ENCODE peak calls at places on chromosomes 3 and 15, in ten cellular contexts. K is ovary; Z is K562; U is CD8-positive, alpha-beta T cell; M is mucosa of descending colon; W is stomach; R is thoracic aorta; X is transverse colon; G is BE2C; T is heart right ventricle. A is an unnamed sample. For H3K4me1 and H3K36me3, the result is how much of the 10 kb centered on the place peaks cover.

GRCh38 chr3:53744351-53744750 is 101.9 kb downstream of the CHDH start:
- DNase-seq in K (no peak), Z (no peak), U (no peak), M (peak), W (peak), R (no peak), X (peak), G (no peak), T (no peak), A (peak)

GRCh38 chr3:134250717-134251220 is at the start of gene RYK:
- DNase-seq in K (peak), Z (peak), U (peak), M (peak), W (peak), R (peak), X (peak), G (peak), T (peak), A (peak)

GRCh38 chr15:51051776-51052175 is 42.9 kb downstream of the TNFAIP8L3 start:
- DNase-seq in K (no peak), Z (no peak), U (no peak), M (peak), W (no peak), R (no peak), X (peak), G (peak), T (peak), A (no peak)

GRCh38 chr3:28745436-28745835 is 396.8 kb upstream of the AZI2 start:
- DNase-seq in K (no peak), Z (no peak), U (no peak), M (no peak), W (no peak), R (no peak), X (no peak), G (no peak), T (no peak), A (no peak)

GRCh38 chr15:38564557-38565286 is at the start of gene RASGRP1:
- DNase-seq in K (no peak), Z (peak), U (peak), M (peak), W (peak), R (no peak), X (peak), G (peak), T (peak), A (peak)

GRCh38 chr3:4606915-4607314 is 113.8 kb downstream of the ITPR1 start:
- DNase-seq in K (no peak), Z (no peak), U (no peak), M (no peak), W (no peak), R (no peak), X (no peak), G (no peak), T (no peak), A (no peak)

GRCh38 chr3:9183811-9184463 is 65.5 kb downstream of the SRGAP3 start:
- DNase-seq in K (no peak), Z (no peak), U (no peak), M (no peak), W (no peak), R (no peak), X (no peak), G (no peak), T (no peak), A (no peak)

GRCh38 chr3:58647661-58648141 is 18.9 kb downstream of the FAM3D start:
- DNase-seq in K (no peak), Z (no peak), U (no peak), M (no peak), W (peak), R (no peak), X (no peak), G (no peak), T (no peak), A (peak)

GRCh38 chr3:105790534-105790933 is 78.3 kb downstream of the CBLB start:
- DNase-seq in K (no peak), Z (no peak), U (no peak), M (no peak), W (no peak), R (no peak), X (no peak), G (no peak), T (no peak), A (no peak)

GRCh38 chr3:195159819-195160175 is 111.2 kb downstream of the XXYLT1 start:
- DNase-seq in K (no peak), Z (no peak), U (no peak), M (no peak), W (no peak), R (no peak), X (no peak), G (no peak), T (no peak), A (no peak)

GRCh38 chr3:197270558-197271317 is 27.7 kb downstream of the DLG1 start:
- DNase-seq in K (no peak), Z (no peak), U (no peak), M (no peak), W (no peak), R (no peak), X (no peak), G (no peak), T (no peak), A (no peak)

GRCh38 chr3:39801216-39801615 is 8.2 kb upstream of the MYRIP start:
- DNase-seq in K (no peak), Z (no peak), U (no peak), M (no peak), W (no peak), R (no peak), X (no peak), G (no peak), T (no peak), A (no peak)

GRCh38 chr3:133574260-133574881 is 885 bp downstream of the CDV3 start:
- DNase-seq in K (peak), Z (peak), U (peak), M (peak), W (peak), R (no peak), X (peak), G (peak), T (peak), A (peak)

GRCh38 chr3:197154-197855 is 742 bp downstream of the CHL1 start:
- DNase-seq in K (peak), Z (no peak), U (no peak), M (peak), W (no peak), R (no peak), X (no peak), G (no peak), T (no peak), A (no peak)

GRCh38 chr15:71198846-71199245 is 83.6 kb downstream of the THSD4 start:
- DNase-seq in K (no peak), Z (no peak), U (no peak), M (no peak), W (no peak), R (no peak), X (no peak), G (no peak), T (no peak), A (no peak)

GRCh38 chr15:31359722-31360111 is 33.1 kb downstream of the KLF13 start:
- DNase-seq in K (no peak), Z (no peak), U (no peak), M (no peak), W (no peak), R (no peak), X (peak), G (no peak), T (no peak), A (peak)

GRCh38 chr3:120203016-120203415 is 82.0 kb downstream of the GPR156 start:
- DNase-seq in K (peak), Z (no peak), U (no peak), M (no peak), W (no peak), R (no peak), X (no peak), G (no peak), T (peak), A (peak)

GRCh38 chr3:61945657-61946056 is 384.3 kb downstream of the PTPRG start:
- DNase-seq in K (no peak), Z (no peak), U (no peak), M (no peak), W (no peak), R (no peak), X (no peak), G (no peak), T (no peak), A (no peak)

GRCh38 chr15:86328658-86329057 is 249.0 kb downstream of the AGBL1 start:
- DNase-seq in K (no peak), Z (no peak), U (no peak), M (no peak), W (no peak), R (no peak), X (no peak), G (no peak), T (no peak), A (no peak)

GRCh38 chr15:67149859-67150824 is 84.7 kb downstream of the SMAD3 start:
- DNase-seq in K (peak), Z (peak), U (no peak), M (peak), W (peak), R (peak), X (peak), G (peak), T (peak), A (peak)

GRCh38 chr3:158109295-158109803 is 540 bp upstream of the RSRC1 start:
- DNase-seq in K (no peak), Z (no peak), U (no peak), M (no peak), W (no peak), R (no peak), X (no peak), G (no peak), T (no peak), A (no peak)

GRCh38 chr3:158106773-158107461 is 697 bp upstream of the SHOX2 start:
- DNase-seq in K (no peak), Z (no peak), U (no peak), M (no peak), W (no peak), R (no peak), X (no peak), G (peak), T (no peak), A (no peak)

GRCh38 chr3:158108596-158108995 is 1.3 kb upstream of the RSRC1 start:
- DNase-seq in K (no peak), Z (no peak), U (no peak), M (no peak), W (no peak), R (no peak), X (no peak), G (no peak), T (no peak), A (no peak)

GRCh38 chr3:158105710-158106438 is at the start of gene SHOX2:
- DNase-seq in K (no peak), Z (peak), U (no peak), M (peak), W (peak), R (no peak), X (peak), G (peak), T (peak), A (peak)

GRCh38 chr3:158107508-158108095 is 1.4 kb upstream of the SHOX2 start:
- DNase-seq in K (no peak), Z (no peak), U (no peak), M (no peak), W (no peak), R (no peak), X (no peak), G (no peak), T (no peak), A (no peak)
- H3K4me1 ChIP-seq in K (under half), Z (under half), U (half or more), M (under half), W (half or more), R (half or more), X (under half), G (under half), T (half or more), A (under half)

GRCh38 chr3:184175506-184175905 is 851 bp downstream of the AP2M1 start:
- DNase-seq in K (no peak), Z (no peak), U (no peak), M (no peak), W (no peak), R (no peak), X (no peak), G (no peak), T (no peak), A (peak)
- H3K36me3 ChIP-seq in K (under half), Z (half or more), U (under half), M (under half), W (half or more), R (half or more), X (under half), G (under half), T (half or more), A (under half)

DNA sequence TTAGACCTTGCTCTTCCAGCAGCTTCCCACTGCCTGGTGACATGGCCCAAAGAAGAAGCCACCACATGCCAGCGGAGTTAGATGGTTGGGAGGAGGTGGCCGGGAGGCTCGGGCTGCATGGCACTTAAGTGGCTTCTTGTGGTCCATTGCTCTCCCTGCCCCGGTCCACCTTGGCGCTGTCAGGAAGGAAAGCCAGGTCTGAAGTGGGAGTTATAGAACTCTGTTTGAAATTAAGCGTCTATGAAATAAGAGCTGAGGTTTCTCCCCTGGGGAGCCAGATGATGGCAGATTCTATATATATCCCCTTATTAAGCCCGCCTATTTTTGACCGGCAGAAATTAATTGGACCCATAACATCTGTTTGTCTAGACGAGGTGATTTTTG is 61.2 kb downstream of the ITGA11 start:
- DNase-seq in K (no peak), Z (no peak), U (no peak), M (no peak), W (no peak), R (no peak), X (no peak), G (no peak), T (no peak), A (no peak)
- H3K4me1 ChIP-seq in K (under half), Z (under half), U (under half), M (under half), W (under half), R (half or more), X (under half), G (under half), T (half or more), A (under half)

DNA sequence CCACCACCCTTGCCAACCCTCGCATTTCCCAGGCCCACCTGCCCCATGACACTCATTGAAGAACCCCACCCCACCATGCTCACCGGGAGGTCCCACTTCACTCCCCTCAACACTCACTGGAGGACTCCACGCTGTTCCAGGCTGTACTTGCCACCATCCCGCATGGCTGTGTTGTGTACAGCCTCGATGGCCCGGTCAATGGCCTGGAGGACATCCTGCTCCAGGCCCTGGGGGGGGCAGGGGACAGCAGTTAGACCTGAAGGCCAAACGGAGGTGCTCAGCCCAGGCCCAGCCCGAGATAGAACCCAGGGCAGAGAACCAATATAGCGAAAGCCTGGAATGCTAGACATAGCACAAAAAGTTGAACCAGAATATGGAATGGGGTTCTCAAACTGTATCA is 2.9 kb downstream of the NCKIPSD start:
- DNase-seq in K (no peak), Z (no peak), U (no peak), M (no peak), W (no peak), R (no peak), X (no peak), G (no peak), T (no peak), A (no peak)
- H3K36me3 ChIP-seq in K (under half), Z (half or more), U (under half), M (under half), W (half or more), R (under half), X (under half), G (under half), T (under half), A (under half)

GRCh38 chr3:177282028-177282655 is 84.9 kb upstream of the TBL1XR1 start:
- DNase-seq in K (no peak), Z (no peak), U (no peak), M (no peak), W (no peak), R (no peak), X (peak), G (no peak), T (no peak), A (peak)

GRCh38 chr3:177279118-177279815 is 82.0 kb upstream of the TBL1XR1 start:
- DNase-seq in K (no peak), Z (peak), U (no peak), M (no peak), W (peak), R (no peak), X (no peak), G (no peak), T (no peak), A (no peak)

GRCh38 chr3:177283983-177284382 is 86.7 kb upstream of the TBL1XR1 start:
- DNase-seq in K (no peak), Z (no peak), U (no peak), M (no peak), W (no peak), R (no peak), X (no peak), G (no peak), T (no peak), A (no peak)

GRCh38 chr3:177284383-177284881 is 87.2 kb upstream of the TBL1XR1 start:
- DNase-seq in K (peak), Z (peak), U (no peak), M (no peak), W (no peak), R (no peak), X (peak), G (peak), T (peak), A (peak)

DNA sequence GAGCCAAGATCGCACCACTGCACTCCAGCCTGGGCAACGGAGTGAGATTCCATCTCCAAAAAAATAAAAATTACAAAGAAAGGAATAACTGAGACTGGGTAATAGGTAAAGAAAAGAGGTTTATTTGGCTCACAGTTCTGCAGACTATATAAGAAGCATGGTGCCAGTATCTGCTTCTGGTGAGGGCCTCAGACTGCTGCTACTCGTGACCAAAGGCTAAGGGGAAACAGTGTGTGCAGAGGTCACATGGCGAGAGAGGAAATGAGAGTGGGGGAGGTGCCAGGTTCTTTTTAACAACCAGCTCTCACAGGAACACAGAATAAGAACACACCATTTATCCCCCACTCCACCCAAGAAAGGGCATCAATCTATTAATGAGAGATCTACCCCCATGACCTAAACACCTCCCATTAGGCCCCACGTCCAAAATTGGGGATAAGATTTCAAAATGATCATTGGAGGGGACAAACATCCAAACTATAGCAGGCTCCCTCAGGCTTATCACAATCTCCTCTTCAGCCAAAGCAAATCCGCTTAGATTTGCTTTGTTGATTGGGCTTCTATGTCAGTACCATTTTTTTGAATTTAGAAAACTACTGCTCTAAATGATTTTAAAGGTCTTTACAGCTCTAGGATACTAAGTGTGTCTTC is 84.1 kb upstream of the TBL1XR1 start:
- DNase-seq in K (no peak), Z (no peak), U (no peak), M (no peak), W (no peak), R (no peak), X (no peak), G (no peak), T (no peak), A (no peak)
- H3K4me1 ChIP-seq in K (under half), Z (under half), U (under half), M (under half), W (under half), R (under half), X (under half), G (under half), T (under half), A (under half)

GRCh38 chr3:33060609-33061337 is 36.2 kb downstream of the GLB1 start:
- DNase-seq in K (no peak), Z (no peak), U (no peak), M (peak), W (peak), R (no peak), X (peak), G (no peak), T (no peak), A (no peak)
- H3K36me3 ChIP-seq in K (under half), Z (half or more), U (under half), M (under half), W (half or more), R (under half), X (under half), G (under half), T (under half), A (under half)

DNA sequence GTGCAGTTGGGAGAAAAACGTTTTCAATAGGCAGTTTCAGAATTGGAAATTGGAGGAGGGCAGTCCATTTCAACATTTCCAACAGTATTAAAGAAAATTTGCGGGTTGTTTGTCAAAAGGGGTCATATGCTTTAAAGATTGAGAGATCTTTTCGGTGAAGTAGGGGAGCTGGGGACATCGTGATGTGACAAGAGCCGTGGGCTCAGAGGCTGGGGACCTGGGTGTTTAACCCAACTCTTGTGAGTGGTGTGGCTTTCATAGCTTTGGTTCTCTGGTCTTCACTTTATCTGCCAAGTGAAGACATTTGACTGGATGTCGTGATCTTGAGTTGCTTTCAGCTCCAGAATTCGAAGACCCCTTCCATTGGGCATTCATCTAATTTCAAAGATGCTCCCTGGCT is 133.2 kb downstream of the PGPEP1L start:
- DNase-seq in K (no peak), Z (no peak), U (no peak), M (no peak), W (no peak), R (no peak), X (no peak), G (no peak), T (no peak), A (no peak)
- H3K4me1 ChIP-seq in K (under half), Z (under half), U (under half), M (under half), W (half or more), R (half or more), X (under half), G (under half), T (half or more), A (under half)